ENCODE peak calls at places on chromosomes 3 and 15, in six cellular contexts. W is HCT116, X is H1, Q is HepG2, J is K562, P is GM12878. A is an unnamed sample. For H3K27me3, the result is how much of the 10 kb centered on the place peaks cover.

GRCh38 chr15:50916395-50916794 is 7.9 kb downstream of the AP4E1 start:
- DNase-seq in P (no peak), W (no peak), X (no peak), J (no peak), Q (no peak), A (no peak)

GRCh38 chr3:137121704-137122314 is 164.0 kb downstream of the IL20RB start:
- DNase-seq in J (peak), P (peak), X (no peak), Q (peak), W (peak), A (peak)

GRCh38 chr15:59377940-59378339 is 5.3 kb upstream of the MYO1E start:
- DNase-seq in Q (no peak), X (no peak), P (no peak), J (no peak), W (no peak), A (no peak)

GRCh38 chr15:31352283-31352880 is 25.7 kb downstream of the KLF13 start:
- DNase-seq in J (no peak), X (no peak), P (no peak), W (no peak), Q (no peak), A (peak)

GRCh38 chr15:91926871-91927270 is 73.4 kb downstream of the SLCO3A1 start:
- DNase-seq in J (no peak), W (no peak), P (no peak), X (no peak), Q (no peak), A (no peak)

GRCh38 chr15:25967120-25967519 is 104.0 kb upstream of the ATP10A start:
- DNase-seq in W (no peak), P (no peak), X (no peak), J (no peak), Q (no peak), A (no peak)

GRCh38 chr3:49217688-49218470 is 46.5 kb downstream of the KLHDC8B start:
- DNase-seq in P (no peak), Q (no peak), J (no peak), X (no peak), W (no peak), A (no peak)

GRCh38 chr3:39819517-39820298 is 10.3 kb downstream of the MYRIP start:
- DNase-seq in J (no peak), W (no peak), Q (no peak), X (no peak), P (no peak), A (peak)

GRCh38 chr15:94080416-94080815 is 150.9 kb upstream of the MCTP2 start:
- DNase-seq in X (peak), P (no peak), Q (no peak), J (no peak), W (no peak), A (no peak)

GRCh38 chr3:51958603-51959521 is 3.7 kb downstream of the GPR62 start:
- DNase-seq in Q (no peak), W (no peak), P (no peak), X (no peak), J (no peak), A (no peak)

GRCh38 chr15:73078722-73079121 is 26.5 kb downstream of the NEO1 start:
- DNase-seq in J (no peak), P (no peak), X (no peak), W (no peak), Q (peak), A (no peak)

GRCh38 chr3:23546186-23546585 is 259.6 kb upstream of the UBE2E1 start:
- DNase-seq in P (no peak), Q (no peak), X (no peak), W (no peak), J (no peak), A (no peak)

GRCh38 chr3:160810360-160810759 is 54.3 kb downstream of the PPM1L start:
- DNase-seq in Q (no peak), J (no peak), W (no peak), X (no peak), P (no peak), A (no peak)

GRCh38 chr3:121781611-121782010 is 32.1 kb upstream of the GOLGB1 start:
- DNase-seq in J (no peak), X (no peak), Q (no peak), P (no peak), W (no peak), A (no peak)

GRCh38 chr15:44102675-44103254 is 92.3 kb downstream of the FRMD5 start:
- DNase-seq in Q (peak), P (no peak), J (no peak), X (no peak), W (peak), A (no peak)

GRCh38 chr3:121493431-121493830 is 52.4 kb downstream of the POLQ start:
- DNase-seq in J (no peak), P (no peak), X (no peak), W (no peak), Q (no peak), A (no peak)

GRCh38 chr15:74317820-74318375 is 49.5 kb downstream of the CYP11A1 start:
- DNase-seq in J (no peak), X (no peak), Q (no peak), W (no peak), P (no peak), A (peak)

GRCh38 chr15:26628071-26628470 is 144.8 kb downstream of the GABRB3 start:
- DNase-seq in W (no peak), Q (no peak), X (no peak), P (no peak), J (no peak), A (no peak)

GRCh38 chr3:38588276-38588971 is 61.1 kb downstream of the SCN5A start:
- DNase-seq in J (no peak), X (peak), W (no peak), P (no peak), Q (no peak), A (no peak)

GRCh38 chr3:65483475-65483874 is 555.2 kb downstream of the MAGI1 start:
- DNase-seq in W (no peak), P (no peak), J (no peak), Q (no peak), X (no peak), A (no peak)

GRCh38 chr3:69739204-69740102 is at the start of gene MITF:
- DNase-seq in J (peak), P (peak), Q (peak), W (peak), X (peak), A (peak)

GRCh38 chr3:98733055-98733777 is 29.9 kb upstream of the ST3GAL6 start:
- DNase-seq in P (no peak), X (peak), W (no peak), J (no peak), Q (peak), A (peak)

GRCh38 chr3:32859604-32860237 is 41.9 kb downstream of the TRIM71 start:
- DNase-seq in P (no peak), J (no peak), X (no peak), Q (no peak), W (no peak), A (no peak)

GRCh38 chr3:32619395-32619794 is 48.7 kb upstream of the DYNC1LI1 start:
- DNase-seq in W (no peak), X (no peak), J (no peak), P (no peak), Q (no peak), A (no peak)

GRCh38 chr15:71679223-71680078 is 130.9 kb upstream of the NR2E3 start:
- DNase-seq in X (no peak), Q (peak), W (no peak), P (no peak), J (no peak), A (no peak)
- TF ChIP-seq SIN3A in X (no peak), Q (no peak), W (no peak), P (no peak), J (no peak), A (no peak)

GRCh38 chr3:4355401-4356224 is 52.4 kb downstream of the SETMAR start:
- DNase-seq in Q (peak), J (no peak), W (no peak), P (no peak), X (no peak), A (peak)
- H3K27me3 ChIP-seq in Q (under half), J (under half), W (under half), P (under half), X (under half), A (under half)

DNA sequence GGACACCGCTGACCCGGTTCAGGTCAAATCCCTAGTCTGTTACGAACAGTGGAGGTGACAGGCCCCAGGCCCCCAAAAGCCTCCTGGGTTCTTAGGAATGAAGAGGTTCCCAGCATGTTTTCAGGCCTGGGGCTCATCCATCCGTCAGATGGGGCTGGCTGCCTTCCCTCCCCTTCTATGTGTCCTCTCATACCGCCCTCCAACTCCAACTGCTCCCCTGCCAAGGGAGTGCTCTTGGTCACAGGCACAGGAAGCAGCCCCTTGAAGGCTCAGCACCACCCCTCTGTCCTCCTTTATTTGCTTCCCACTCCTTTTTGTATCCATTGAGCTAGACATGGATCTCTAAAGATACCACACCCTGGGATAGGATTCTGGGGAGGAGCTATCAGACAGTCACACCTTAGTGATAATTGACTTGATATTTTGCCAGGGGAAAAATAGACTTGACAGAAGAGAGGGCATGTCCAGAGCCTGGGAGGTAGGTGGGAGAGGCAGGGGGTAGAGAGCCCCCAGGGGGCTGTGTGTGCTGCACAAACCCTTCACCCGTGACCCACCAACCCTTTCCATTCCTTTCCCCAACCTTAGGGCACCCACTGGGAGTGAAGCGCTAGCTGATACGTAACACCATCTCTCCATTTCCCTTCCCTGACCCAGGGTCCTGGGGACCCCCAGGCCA is 10.7 kb upstream of the CSPG4 start:
- DNase-seq in W (no peak), P (no peak), J (no peak), X (no peak), Q (no peak), A (peak)
- TF ChIP-seq YY1 in W (no peak), P (no peak), J (no peak), X (no peak), Q (no peak), A (no peak)

DNA sequence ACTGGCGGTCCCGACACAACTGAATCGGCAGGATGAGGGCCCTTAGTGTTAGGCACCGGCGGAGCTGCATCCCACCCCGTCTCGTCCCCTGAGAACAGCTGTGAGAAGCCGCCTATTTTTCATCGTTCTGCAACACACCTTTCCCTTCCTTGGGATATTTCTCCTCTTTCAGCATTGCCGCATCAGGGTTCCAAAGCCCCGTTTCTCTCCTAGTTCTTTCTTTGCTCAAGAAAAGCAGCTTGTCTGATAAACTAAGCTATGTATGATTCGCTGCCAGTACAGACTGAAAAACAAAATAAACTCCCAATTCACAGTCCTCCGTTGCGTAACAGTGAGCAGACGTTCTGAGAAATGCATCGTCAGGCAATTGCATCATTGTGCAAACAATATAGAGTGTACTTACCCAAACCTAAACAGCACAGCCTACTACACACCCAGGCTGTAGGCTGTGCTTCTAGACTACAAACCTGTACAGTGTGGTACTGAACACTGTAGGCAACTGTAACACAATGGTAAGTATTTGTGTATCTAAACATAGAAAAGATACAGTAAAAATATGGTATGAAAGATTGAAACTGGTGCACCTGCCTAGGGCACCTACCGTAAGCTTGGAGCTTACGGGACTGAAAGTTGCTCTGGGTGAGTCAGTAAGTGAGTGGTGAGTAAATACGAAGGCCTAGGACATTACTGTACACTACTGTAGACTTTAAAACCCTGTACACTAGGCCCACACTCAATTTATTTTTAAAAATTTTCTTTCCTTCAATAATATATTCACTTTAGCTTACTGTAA is 8.9 kb upstream of the ADAMTS17 start:
- DNase-seq in P (no peak), X (no peak), J (no peak), W (no peak), Q (peak), A (no peak)
- TF ChIP-seq SIN3A in P (no peak), X (no peak), J (no peak), W (no peak), Q (peak), A (no peak)

DNA sequence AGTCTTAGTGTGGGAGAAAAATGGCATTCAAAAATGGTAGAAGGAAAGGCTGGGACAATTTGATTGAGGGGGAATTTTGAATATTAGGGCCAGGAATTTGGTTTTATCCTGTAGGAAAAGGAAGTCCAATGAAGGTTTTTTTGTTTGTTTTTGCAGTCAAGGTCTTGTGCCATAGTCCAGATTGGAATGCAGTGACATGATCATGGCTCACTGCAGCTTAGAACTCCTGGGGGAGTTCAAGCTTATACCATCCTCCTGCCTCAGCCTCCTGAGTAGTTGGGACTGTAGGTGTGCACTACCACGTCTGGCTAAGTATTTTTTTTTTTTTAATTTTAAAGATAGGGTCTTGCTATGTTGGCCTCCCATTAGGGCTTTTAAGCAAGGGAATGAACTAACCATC is 2.6 kb upstream of the SLC6A11 start:
- DNase-seq in X (no peak), W (no peak), Q (peak), J (no peak), P (no peak), A (no peak)
- H3K27me3 ChIP-seq in X (under half), W (under half), Q (under half), J (under half), P (under half), A (under half)

GRCh38 chr15:80228959-80229610 is 22.9 kb downstream of the CTXND1 start:
- DNase-seq in Q (no peak), P (no peak), J (no peak), X (no peak), W (no peak), A (no peak)
- TF ChIP-seq YY1 in Q (no peak), P (no peak), J (no peak), X (no peak), W (no peak), A (no peak)

GRCh38 chr3:152269423-152270144 is 855 bp downstream of the MBNL1 start:
- DNase-seq in Q (peak), W (no peak), X (no peak), P (no peak), J (no peak), A (peak)
- TF ChIP-seq SIN3A in Q (no peak), W (no peak), X (no peak), P (no peak), J (no peak), A (no peak)

GRCh38 chr3:46466273-46466672 is 1.6 kb upstream of the LTF start:
- DNase-seq in Q (no peak), J (no peak), W (no peak), X (peak), P (no peak), A (no peak)

GRCh38 chr3:46463868-46464241 is 850 bp downstream of the LTF start:
- DNase-seq in X (peak), Q (no peak), J (no peak), P (no peak), W (no peak), A (no peak)

GRCh38 chr3:46463120-46463867 is 1.4 kb downstream of the LTF start:
- DNase-seq in X (peak), P (no peak), J (no peak), Q (no peak), W (no peak), A (no peak)

GRCh38 chr3:46465196-46465520 is 453 bp upstream of the LTF start:
- DNase-seq in Q (no peak), W (no peak), J (no peak), X (no peak), P (no peak), A (no peak)

DNA sequence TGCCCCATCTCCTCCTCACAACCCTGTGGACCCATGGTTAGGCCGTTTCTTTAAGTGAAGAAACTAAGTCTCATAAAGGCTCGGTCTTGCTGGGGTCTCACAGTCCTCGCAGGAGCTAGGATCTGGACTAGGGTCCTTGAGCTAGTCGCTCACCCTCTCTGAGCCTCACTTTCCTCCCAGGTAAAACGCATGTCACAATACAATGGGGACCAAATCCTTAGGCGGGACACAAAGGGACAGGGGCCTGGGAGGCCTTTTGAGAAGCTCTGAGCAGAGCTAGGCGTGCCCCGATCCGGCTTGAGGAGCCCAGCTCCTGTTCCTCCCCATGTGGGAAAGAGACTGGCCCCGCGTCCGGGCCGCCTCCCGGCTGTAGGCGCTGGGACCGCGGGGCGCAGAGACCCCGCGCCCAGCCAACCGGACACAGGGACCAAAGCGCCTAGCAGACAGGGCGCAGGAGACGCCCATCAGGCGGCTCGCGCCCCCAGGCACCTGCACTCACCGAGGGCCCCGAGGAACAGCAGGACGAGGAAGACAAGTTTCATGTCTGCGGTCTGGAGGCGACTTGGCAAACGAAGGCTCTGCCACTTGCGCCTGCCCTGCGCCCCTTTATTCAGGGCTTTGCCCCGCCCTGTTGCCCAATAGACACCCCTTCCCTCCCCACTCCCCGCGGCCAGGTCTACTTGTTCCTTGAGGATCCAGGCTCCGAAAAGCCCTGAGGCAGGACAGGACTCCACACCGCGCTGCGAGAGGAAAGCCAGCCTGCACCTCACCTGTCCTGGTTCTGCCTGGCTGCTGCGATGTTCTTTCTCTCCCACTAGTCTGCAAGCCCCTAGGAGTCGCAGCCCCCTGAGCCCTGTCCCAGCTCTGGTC is at the start of gene LTF:
- DNase-seq in W (no peak), J (no peak), X (peak), Q (no peak), P (no peak), A (no peak)
- H3K27me3 ChIP-seq in W (under half), J (under half), X (under half), Q (under half), P (under half), A (under half)

GRCh38 chr15:29114277-29115092 is 155.1 kb downstream of the NSMCE3 start:
- DNase-seq in J (no peak), W (no peak), P (no peak), Q (no peak), X (no peak), A (no peak)
- TF ChIP-seq YY1 in J (no peak), W (no peak), P (no peak), Q (no peak), X (no peak), A (no peak)

DNA sequence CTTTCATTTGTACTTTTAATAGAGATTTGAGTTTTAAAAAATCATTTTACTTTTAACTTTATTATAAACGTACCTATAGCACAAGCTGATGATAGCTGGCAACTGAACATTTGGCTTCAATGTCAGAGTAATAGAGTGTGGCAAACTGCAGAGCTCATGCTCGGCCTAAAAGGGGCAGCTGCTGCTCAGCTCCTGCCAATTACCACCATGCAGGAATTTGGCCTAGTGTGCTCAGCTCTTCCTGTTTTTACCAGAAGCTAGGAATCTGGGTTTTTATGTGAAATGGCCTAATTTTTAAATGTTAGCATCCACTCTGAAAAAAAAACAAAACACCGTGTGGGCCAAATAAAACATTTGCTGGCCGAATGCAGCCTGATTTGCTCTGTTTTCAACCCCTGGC is 1.8 kb downstream of the IFT122 start:
- DNase-seq in Q (no peak), W (no peak), X (no peak), P (no peak), J (no peak), A (peak)
- TF ChIP-seq SIN3A in Q (no peak), W (no peak), X (no peak), P (no peak), J (no peak), A (no peak)

A was measured in SK-N-SH.